ENCODE peak calls at places on chromosomes 2 and 18, in ten cellular contexts. One of them, this sample, is unnamed.

GRCh38 chr18:79797518-79798345 is at the start of gene KCNG2:
- DNase-seq in neural progenitor cell: peak; percentile 87
- DNase-seq in body of pancreas: no peak
- DNase-seq in upper lobe of right lung: peak; percentile 64
- DNase-seq in kidney: peak; percentile 68
- DNase-seq in IMR-90: no peak
- DNase-seq in fibroblast of lung: peak; percentile 33
- DNase-seq in thoracic aorta: no peak
- DNase-seq in uterus: no peak
- DNase-seq in HCT116: no peak
- DNase-seq in this sample: no peak

GRCh38 chr2:39220136-39220535 is 23.6 kb downstream of the CDKL4 start:
- DNase-seq in IMR-90: no peak
- DNase-seq in neural progenitor cell: no peak
- DNase-seq in HCT116: no peak
- DNase-seq in kidney: no peak
- DNase-seq in thoracic aorta: no peak
- DNase-seq in upper lobe of right lung: no peak
- DNase-seq in body of pancreas: no peak
- DNase-seq in fibroblast of lung: no peak
- DNase-seq in uterus: no peak
- DNase-seq in this sample: no peak

GRCh38 chr2:28160986-28161425 is 231.7 kb upstream of the FOSL2 start:
- DNase-seq in body of pancreas: no peak
- DNase-seq in kidney: no peak
- DNase-seq in fibroblast of lung: peak; percentile 80
- DNase-seq in neural progenitor cell: no peak
- DNase-seq in upper lobe of right lung: no peak
- DNase-seq in uterus: no peak
- DNase-seq in IMR-90: peak; percentile 63
- DNase-seq in thoracic aorta: no peak
- DNase-seq in HCT116: no peak
- DNase-seq in this sample: no peak

GRCh38 chr2:212831671-212832199 is 293.1 kb upstream of the ERBB4 start:
- DNase-seq in HCT116: no peak
- DNase-seq in neural progenitor cell: no peak
- DNase-seq in fibroblast of lung: no peak
- DNase-seq in uterus: no peak
- DNase-seq in upper lobe of right lung: peak; percentile 57
- DNase-seq in thoracic aorta: no peak
- DNase-seq in IMR-90: no peak
- DNase-seq in kidney: peak; percentile 53
- DNase-seq in body of pancreas: no peak
- DNase-seq in this sample: no peak

GRCh38 chr18:13003466-13003896 is 12.3 kb downstream of the CEP192 start:
- DNase-seq in neural progenitor cell: peak; percentile 54
- DNase-seq in body of pancreas: no peak
- DNase-seq in upper lobe of right lung: no peak
- DNase-seq in fibroblast of lung: peak; percentile 67
- DNase-seq in kidney: no peak
- DNase-seq in thoracic aorta: no peak
- DNase-seq in IMR-90: peak; percentile 80
- DNase-seq in uterus: no peak
- DNase-seq in HCT116: peak; percentile 78
- DNase-seq in this sample: no peak

GRCh38 chr18:35513181-35513932 is 15.6 kb upstream of the INO80C start:
- DNase-seq in HCT116: peak; percentile 54
- DNase-seq in thoracic aorta: no peak
- DNase-seq in uterus: peak; percentile 48
- DNase-seq in neural progenitor cell: peak; percentile 43
- DNase-seq in upper lobe of right lung: peak; percentile 69
- DNase-seq in fibroblast of lung: peak; percentile 52
- DNase-seq in IMR-90: peak; percentile 54
- DNase-seq in kidney: no peak
- DNase-seq in body of pancreas: peak; percentile 36
- DNase-seq in this sample: peak; percentile 41

GRCh38 chr18:57113783-57114465 is 33.0 kb upstream of the BOD1L2 start:
- DNase-seq in thoracic aorta: no peak
- DNase-seq in body of pancreas: no peak
- DNase-seq in kidney: no peak
- DNase-seq in neural progenitor cell: no peak
- DNase-seq in IMR-90: no peak
- DNase-seq in HCT116: no peak
- DNase-seq in uterus: no peak
- DNase-seq in upper lobe of right lung: no peak
- DNase-seq in fibroblast of lung: no peak
- DNase-seq in this sample: no peak

GRCh38 chr18:8963876-8964275 is 138.6 kb upstream of the NDUFV2 start:
- DNase-seq in upper lobe of right lung: no peak
- DNase-seq in IMR-90: no peak
- DNase-seq in body of pancreas: no peak
- DNase-seq in fibroblast of lung: no peak
- DNase-seq in uterus: no peak
- DNase-seq in kidney: no peak
- DNase-seq in HCT116: no peak
- DNase-seq in thoracic aorta: no peak
- DNase-seq in neural progenitor cell: no peak
- DNase-seq in this sample: no peak

GRCh38 chr2:160223560-160223959 is 23.5 kb upstream of the ITGB6 start:
- DNase-seq in HCT116: no peak
- DNase-seq in kidney: no peak
- DNase-seq in thoracic aorta: no peak
- DNase-seq in uterus: no peak
- DNase-seq in body of pancreas: no peak
- DNase-seq in neural progenitor cell: no peak
- DNase-seq in fibroblast of lung: no peak
- DNase-seq in IMR-90: no peak
- DNase-seq in upper lobe of right lung: no peak
- DNase-seq in this sample: no peak

GRCh38 chr18:3554091-3554601 is 104.2 kb downstream of the TGIF1 start:
- DNase-seq in fibroblast of lung: no peak
- DNase-seq in neural progenitor cell: peak; percentile 81
- DNase-seq in thoracic aorta: no peak
- DNase-seq in HCT116: no peak
- DNase-seq in uterus: no peak
- DNase-seq in kidney: no peak
- DNase-seq in body of pancreas: no peak
- DNase-seq in IMR-90: no peak
- DNase-seq in upper lobe of right lung: no peak
- DNase-seq in this sample: no peak

GRCh38 chr2:215979615-215980014 is 33.7 kb downstream of the MREG start:
- DNase-seq in body of pancreas: no peak
- DNase-seq in thoracic aorta: no peak
- DNase-seq in HCT116: no peak
- DNase-seq in neural progenitor cell: no peak
- DNase-seq in uterus: no peak
- DNase-seq in IMR-90: no peak
- DNase-seq in kidney: no peak
- DNase-seq in upper lobe of right lung: no peak
- DNase-seq in fibroblast of lung: no peak
- DNase-seq in this sample: peak; percentile 62

GRCh38 chr2:19098467-19099160 is 259.8 kb downstream of the OSR1 start:
- DNase-seq in body of pancreas: no peak
- DNase-seq in HCT116: no peak
- DNase-seq in thoracic aorta: no peak
- DNase-seq in IMR-90: no peak
- DNase-seq in upper lobe of right lung: no peak
- DNase-seq in uterus: no peak
- DNase-seq in fibroblast of lung: no peak
- DNase-seq in neural progenitor cell: no peak
- DNase-seq in kidney: no peak
- DNase-seq in this sample: no peak

GRCh38 chr2:52475600-52475999 is 1292.0 kb upstream of the CHAC2 start:
- DNase-seq in uterus: no peak
- DNase-seq in upper lobe of right lung: no peak
- DNase-seq in kidney: no peak
- DNase-seq in body of pancreas: no peak
- DNase-seq in IMR-90: peak; percentile 12
- DNase-seq in fibroblast of lung: peak; percentile 17
- DNase-seq in neural progenitor cell: no peak
- DNase-seq in thoracic aorta: no peak
- DNase-seq in HCT116: no peak
- DNase-seq in this sample: no peak

GRCh38 chr2:147846382-147847081 is 1.7 kb downstream of the ACVR2A start:
- DNase-seq in IMR-90: no peak
- DNase-seq in upper lobe of right lung: no peak
- DNase-seq in neural progenitor cell: no peak
- DNase-seq in uterus: no peak
- DNase-seq in HCT116: no peak
- DNase-seq in body of pancreas: no peak
- DNase-seq in fibroblast of lung: peak; percentile 15
- DNase-seq in kidney: no peak
- DNase-seq in thoracic aorta: no peak
- DNase-seq in this sample: no peak

GRCh38 chr2:189285962-189286648 is 106.5 kb upstream of the COL5A2 start:
- DNase-seq in thoracic aorta: no peak
- DNase-seq in HCT116: no peak
- DNase-seq in IMR-90: peak; percentile 92
- DNase-seq in neural progenitor cell: no peak
- DNase-seq in uterus: no peak
- DNase-seq in kidney: no peak
- DNase-seq in upper lobe of right lung: no peak
- DNase-seq in body of pancreas: no peak
- DNase-seq in fibroblast of lung: peak; percentile 93
- DNase-seq in this sample: no peak

GRCh38 chr2:48530033-48530804 is at the start of gene STON1:
- DNase-seq in IMR-90: peak; percentile 25
- DNase-seq in kidney: peak; percentile 93
- DNase-seq in uterus: peak; percentile 72
- DNase-seq in thoracic aorta: no peak
- DNase-seq in fibroblast of lung: peak; percentile 43
- DNase-seq in body of pancreas: peak; percentile 45
- DNase-seq in upper lobe of right lung: peak; percentile 78
- DNase-seq in HCT116: no peak
- DNase-seq in neural progenitor cell: peak; percentile 72
- DNase-seq in this sample: no peak

DNA sequence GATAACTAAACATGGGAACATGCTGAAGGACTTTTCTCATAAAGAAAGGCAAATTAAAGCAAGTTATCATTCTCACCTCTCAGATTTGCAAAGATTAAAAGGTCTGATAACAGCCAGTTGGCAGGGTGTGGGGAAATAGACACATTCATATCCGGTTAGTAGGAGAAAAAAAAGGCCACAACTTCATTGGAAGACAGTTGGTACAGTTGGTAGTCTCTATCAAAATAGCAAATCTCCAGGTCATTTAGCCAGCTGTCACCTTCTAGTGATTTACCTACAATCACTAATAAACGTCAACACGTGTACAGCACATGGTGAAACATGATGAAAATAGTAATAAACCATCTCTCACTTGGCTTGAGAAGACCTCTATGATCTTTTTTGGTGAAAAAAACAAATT is 16.6 kb downstream of the INPP5D start:
- DNase-seq in neural progenitor cell: no peak
- DNase-seq in IMR-90: no peak
- DNase-seq in fibroblast of lung: no peak
- DNase-seq in thoracic aorta: no peak
- DNase-seq in uterus: no peak
- DNase-seq in kidney: no peak
- DNase-seq in body of pancreas: no peak
- DNase-seq in upper lobe of right lung: no peak
- DNase-seq in HCT116: no peak
- DNase-seq in this sample: no peak
- H3K4me1 ChIP-seq in neural progenitor cell: peaks cover 12% of the 10 kb centered on the region
- H3K4me1 ChIP-seq in IMR-90: no peaks in the 10 kb centered on the region
- H3K4me1 ChIP-seq in fibroblast of lung: no peaks in the 10 kb centered on the region
- H3K4me1 ChIP-seq in thoracic aorta: no peaks in the 10 kb centered on the region
- H3K4me1 ChIP-seq in uterus: no peaks in the 10 kb centered on the region
- H3K4me1 ChIP-seq in kidney: peaks cover 12% of the 10 kb centered on the region
- H3K4me1 ChIP-seq in body of pancreas: peaks cover 8% of the 10 kb centered on the region
- H3K4me1 ChIP-seq in upper lobe of right lung: peaks cover 50% of the 10 kb centered on the region
- H3K4me1 ChIP-seq in HCT116: no peaks in the 10 kb centered on the region
- H3K4me1 ChIP-seq in this sample: no peaks in the 10 kb centered on the region

DNA sequence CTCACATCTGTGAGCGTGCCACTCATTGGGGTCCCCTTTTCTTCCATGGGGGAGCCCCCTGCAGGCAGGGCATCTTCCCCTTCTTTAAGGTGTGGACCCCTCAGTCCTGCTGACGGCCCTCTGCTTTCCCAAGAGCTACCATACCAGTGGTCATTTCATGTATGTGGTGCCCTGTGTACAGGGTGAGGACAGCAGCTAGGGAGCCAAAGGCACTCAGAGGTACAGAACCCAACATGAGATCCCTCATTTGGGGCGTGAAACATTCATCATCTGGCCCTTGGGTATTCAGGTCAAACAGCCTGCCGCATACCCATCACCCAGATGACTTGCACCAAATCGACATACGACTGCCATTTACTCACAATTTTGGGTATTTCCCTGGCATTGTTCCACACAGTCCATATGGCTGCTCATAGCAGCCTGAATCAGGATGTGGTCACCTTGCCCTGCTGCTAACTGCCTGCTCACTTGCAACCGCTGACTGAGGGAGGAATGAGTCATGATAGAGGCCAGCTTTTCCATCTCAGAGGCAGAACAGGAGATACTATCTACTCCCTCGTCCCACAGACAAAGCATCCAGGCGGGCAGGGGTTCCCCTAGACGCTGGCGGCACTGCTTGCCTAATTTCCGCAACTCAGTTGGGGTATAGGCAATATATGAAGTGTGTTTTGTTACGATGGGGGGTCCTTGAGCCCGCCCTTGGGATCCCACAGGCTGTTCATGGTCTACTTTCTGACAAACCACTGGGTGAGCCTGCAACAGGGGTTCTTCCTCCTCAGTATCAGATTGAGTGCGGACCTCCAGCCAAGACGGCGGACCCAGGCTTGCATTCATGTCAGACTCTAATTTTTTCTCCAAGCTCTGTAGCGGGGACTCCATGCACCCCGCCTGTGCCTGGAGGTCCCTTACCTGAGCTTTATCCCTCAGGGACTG is 228.6 kb downstream of the SATB2 start:
- DNase-seq in IMR-90: peak; percentile 97
- DNase-seq in body of pancreas: no peak
- DNase-seq in uterus: no peak
- DNase-seq in kidney: no peak
- DNase-seq in fibroblast of lung: peak; percentile 88
- DNase-seq in HCT116: no peak
- DNase-seq in thoracic aorta: no peak
- DNase-seq in neural progenitor cell: no peak
- DNase-seq in upper lobe of right lung: no peak
- DNase-seq in this sample: peak; percentile 54
- H3K4me3 ChIP-seq in IMR-90: no peak overlapping the region
- H3K4me3 ChIP-seq in body of pancreas: no peak overlapping the region
- H3K4me3 ChIP-seq in uterus: no peak overlapping the region
- H3K4me3 ChIP-seq in kidney: no peak overlapping the region
- H3K4me3 ChIP-seq in fibroblast of lung: no peak overlapping the region
- H3K4me3 ChIP-seq in HCT116: no peak overlapping the region
- H3K4me3 ChIP-seq in thoracic aorta: no peak overlapping the region
- H3K4me3 ChIP-seq in neural progenitor cell: no peak overlapping the region
- H3K4me3 ChIP-seq in upper lobe of right lung: no peak overlapping the region
- H3K4me3 ChIP-seq in this sample: no peak overlapping the region

GRCh38 chr2:196555726-196556125 is 83.8 kb upstream of the CCDC150 start:
- DNase-seq in thoracic aorta: no peak
- DNase-seq in uterus: no peak
- DNase-seq in kidney: no peak
- DNase-seq in HCT116: no peak
- DNase-seq in neural progenitor cell: no peak
- DNase-seq in upper lobe of right lung: no peak
- DNase-seq in body of pancreas: no peak
- DNase-seq in fibroblast of lung: no peak
- DNase-seq in IMR-90: no peak
- DNase-seq in this sample: no peak
- H3K4me1 ChIP-seq in thoracic aorta: no peaks in the 10 kb centered on the region
- H3K4me1 ChIP-seq in uterus: no peaks in the 10 kb centered on the region
- H3K4me1 ChIP-seq in kidney: no peaks in the 10 kb centered on the region
- H3K4me1 ChIP-seq in HCT116: no peaks in the 10 kb centered on the region
- H3K4me1 ChIP-seq in neural progenitor cell: no peaks in the 10 kb centered on the region
- H3K4me1 ChIP-seq in upper lobe of right lung: no peaks in the 10 kb centered on the region
- H3K4me1 ChIP-seq in body of pancreas: no peaks in the 10 kb centered on the region
- H3K4me1 ChIP-seq in fibroblast of lung: no peaks in the 10 kb centered on the region
- H3K4me1 ChIP-seq in IMR-90: no peaks in the 10 kb centered on the region
- H3K4me1 ChIP-seq in this sample: peaks cover 5% of the 10 kb centered on the region

GRCh38 chr2:209526541-209526940 is 102.7 kb downstream of the MAP2 start:
- DNase-seq in HCT116: no peak
- DNase-seq in kidney: no peak
- DNase-seq in IMR-90: peak; percentile 7
- DNase-seq in upper lobe of right lung: no peak
- DNase-seq in body of pancreas: no peak
- DNase-seq in thoracic aorta: no peak
- DNase-seq in fibroblast of lung: peak; percentile 36
- DNase-seq in neural progenitor cell: no peak
- DNase-seq in uterus: no peak
- DNase-seq in this sample: no peak
- H3K4me3 ChIP-seq in HCT116: no peak overlapping the region
- H3K4me3 ChIP-seq in kidney: peak overlapping the region; percentile 26
- H3K4me3 ChIP-seq in IMR-90: no peak overlapping the region
- H3K4me3 ChIP-seq in upper lobe of right lung: peak overlapping the region; percentile 29
- H3K4me3 ChIP-seq in body of pancreas: no peak overlapping the region
- H3K4me3 ChIP-seq in thoracic aorta: peak overlapping the region; percentile 66
- H3K4me3 ChIP-seq in fibroblast of lung: peak overlapping the region; percentile 6
- H3K4me3 ChIP-seq in neural progenitor cell: no peak overlapping the region
- H3K4me3 ChIP-seq in uterus: no peak overlapping the region
- H3K4me3 ChIP-seq in this sample: no peak overlapping the region